ENCODE peak calls at places on chromosomes 12 and 14, in seven cellular contexts. One of them, this sample, is unnamed.

GRCh38 chr12:26647091-26647490 is 185.9 kb downstream of the ITPR2 start:
- DNase-seq in iris pigment epithelial cell: no peak
- DNase-seq in activated CD8-positive, alpha-beta memory T cell treated with anti-CD3 and anti-CD28 coated beads for 4 hours: no peak
- DNase-seq in GM12865: no peak
- DNase-seq in bronchial epithelial cell: no peak
- DNase-seq in HuH-7: no peak
- DNase-seq in NCI-H2029: no peak
- DNase-seq in this sample: no peak

GRCh38 chr12:47214771-47215170 is 135.0 kb upstream of the AMIGO2 start:
- DNase-seq in NCI-H2029: no peak
- DNase-seq in bronchial epithelial cell: no peak
- DNase-seq in activated CD8-positive, alpha-beta memory T cell treated with anti-CD3 and anti-CD28 coated beads for 4 hours: no peak
- DNase-seq in HuH-7: no peak
- DNase-seq in iris pigment epithelial cell: no peak
- DNase-seq in GM12865: no peak
- DNase-seq in this sample: no peak

GRCh38 chr12:62722971-62723680 is 211.8 kb downstream of the PPM1H start:
- DNase-seq in HuH-7: no peak
- DNase-seq in NCI-H2029: peak; percentile 33
- DNase-seq in GM12865: no peak
- DNase-seq in iris pigment epithelial cell: no peak
- DNase-seq in bronchial epithelial cell: no peak
- DNase-seq in activated CD8-positive, alpha-beta memory T cell treated with anti-CD3 and anti-CD28 coated beads for 4 hours: no peak
- DNase-seq in this sample: no peak

GRCh38 chr12:66236969-66237368 is 48.0 kb downstream of the IRAK3 start:
- DNase-seq in iris pigment epithelial cell: no peak
- DNase-seq in GM12865: no peak
- DNase-seq in activated CD8-positive, alpha-beta memory T cell treated with anti-CD3 and anti-CD28 coated beads for 4 hours: no peak
- DNase-seq in HuH-7: no peak
- DNase-seq in NCI-H2029: no peak
- DNase-seq in bronchial epithelial cell: no peak
- DNase-seq in this sample: peak; percentile 6

GRCh38 chr12:128753438-128753837 is 70.3 kb downstream of the SLC15A4 start:
- DNase-seq in bronchial epithelial cell: no peak
- DNase-seq in GM12865: no peak
- DNase-seq in iris pigment epithelial cell: no peak
- DNase-seq in NCI-H2029: no peak
- DNase-seq in HuH-7: no peak
- DNase-seq in activated CD8-positive, alpha-beta memory T cell treated with anti-CD3 and anti-CD28 coated beads for 4 hours: no peak
- DNase-seq in this sample: no peak

GRCh38 chr14:105748204-105748578 is 221.8 kb downstream of the TMEM121 start:
- DNase-seq in bronchial epithelial cell: no peak
- DNase-seq in NCI-H2029: no peak
- DNase-seq in HuH-7: no peak
- DNase-seq in activated CD8-positive, alpha-beta memory T cell treated with anti-CD3 and anti-CD28 coated beads for 4 hours: no peak
- DNase-seq in iris pigment epithelial cell: peak; percentile 23
- DNase-seq in GM12865: no peak
- DNase-seq in this sample: no peak

GRCh38 chr14:59454131-59454530 is 11.0 kb downstream of the GPR135 start:
- DNase-seq in GM12865: no peak
- DNase-seq in NCI-H2029: no peak
- DNase-seq in iris pigment epithelial cell: peak; percentile 96
- DNase-seq in activated CD8-positive, alpha-beta memory T cell treated with anti-CD3 and anti-CD28 coated beads for 4 hours: no peak
- DNase-seq in bronchial epithelial cell: peak; percentile 87
- DNase-seq in HuH-7: no peak
- DNase-seq in this sample: peak; percentile 77

GRCh38 chr14:90677484-90678045 is 138.7 kb downstream of the TTC7B start:
- DNase-seq in HuH-7: no peak
- DNase-seq in GM12865: no peak
- DNase-seq in bronchial epithelial cell: peak; percentile 72
- DNase-seq in iris pigment epithelial cell: peak; percentile 79
- DNase-seq in NCI-H2029: no peak
- DNase-seq in activated CD8-positive, alpha-beta memory T cell treated with anti-CD3 and anti-CD28 coated beads for 4 hours: no peak
- DNase-seq in this sample: peak; percentile 61

GRCh38 chr14:92513966-92514843 is 624 bp downstream of the RIN3 start:
- DNase-seq in iris pigment epithelial cell: peak; percentile 32
- DNase-seq in GM12865: peak; percentile 35
- DNase-seq in HuH-7: peak; percentile 36
- DNase-seq in bronchial epithelial cell: no peak
- DNase-seq in NCI-H2029: no peak
- DNase-seq in activated CD8-positive, alpha-beta memory T cell treated with anti-CD3 and anti-CD28 coated beads for 4 hours: no peak
- DNase-seq in this sample: peak; percentile 28

GRCh38 chr12:42868291-42868690 is 278.7 kb upstream of the PRICKLE1 start:
- DNase-seq in iris pigment epithelial cell: no peak
- DNase-seq in NCI-H2029: no peak
- DNase-seq in HuH-7: no peak
- DNase-seq in GM12865: no peak
- DNase-seq in activated CD8-positive, alpha-beta memory T cell treated with anti-CD3 and anti-CD28 coated beads for 4 hours: no peak
- DNase-seq in bronchial epithelial cell: no peak
- DNase-seq in this sample: no peak

GRCh38 chr12:54525383-54525782 is 24.0 kb upstream of the PDE1B start:
- DNase-seq in NCI-H2029: no peak
- DNase-seq in activated CD8-positive, alpha-beta memory T cell treated with anti-CD3 and anti-CD28 coated beads for 4 hours: no peak
- DNase-seq in iris pigment epithelial cell: no peak
- DNase-seq in bronchial epithelial cell: no peak
- DNase-seq in GM12865: no peak
- DNase-seq in HuH-7: no peak
- DNase-seq in this sample: no peak

GRCh38 chr14:99004112-99004511 is 267.9 kb downstream of the BCL11B start:
- DNase-seq in HuH-7: no peak
- DNase-seq in iris pigment epithelial cell: no peak
- DNase-seq in GM12865: no peak
- DNase-seq in activated CD8-positive, alpha-beta memory T cell treated with anti-CD3 and anti-CD28 coated beads for 4 hours: no peak
- DNase-seq in NCI-H2029: no peak
- DNase-seq in bronchial epithelial cell: peak; percentile 41
- DNase-seq in this sample: peak; percentile 64

GRCh38 chr12:76422154-76422877 is 74.1 kb upstream of the BBS10 start:
- DNase-seq in activated CD8-positive, alpha-beta memory T cell treated with anti-CD3 and anti-CD28 coated beads for 4 hours: no peak
- DNase-seq in iris pigment epithelial cell: no peak
- DNase-seq in NCI-H2029: no peak
- DNase-seq in GM12865: no peak
- DNase-seq in HuH-7: no peak
- DNase-seq in bronchial epithelial cell: no peak
- DNase-seq in this sample: no peak

GRCh38 chr12:101552277-101552676 is 42.5 kb upstream of the MYBPC1 start:
- DNase-seq in iris pigment epithelial cell: peak; percentile 90
- DNase-seq in HuH-7: no peak
- DNase-seq in activated CD8-positive, alpha-beta memory T cell treated with anti-CD3 and anti-CD28 coated beads for 4 hours: no peak
- DNase-seq in bronchial epithelial cell: peak; percentile 30
- DNase-seq in NCI-H2029: no peak
- DNase-seq in GM12865: no peak
- DNase-seq in this sample: peak; percentile 39

GRCh38 chr12:94172031-94172430 is 23.7 kb downstream of the PLXNC1 start:
- DNase-seq in activated CD8-positive, alpha-beta memory T cell treated with anti-CD3 and anti-CD28 coated beads for 4 hours: no peak
- DNase-seq in iris pigment epithelial cell: peak; percentile 89
- DNase-seq in bronchial epithelial cell: no peak
- DNase-seq in GM12865: no peak
- DNase-seq in NCI-H2029: no peak
- DNase-seq in HuH-7: no peak
- DNase-seq in this sample: peak; percentile 40

GRCh38 chr12:92596388-92596787 is 106.4 kb upstream of the PLEKHG7 start:
- DNase-seq in iris pigment epithelial cell: peak; percentile 71
- DNase-seq in bronchial epithelial cell: peak; percentile 72
- DNase-seq in NCI-H2029: no peak
- DNase-seq in HuH-7: no peak
- DNase-seq in activated CD8-positive, alpha-beta memory T cell treated with anti-CD3 and anti-CD28 coated beads for 4 hours: no peak
- DNase-seq in GM12865: no peak
- DNase-seq in this sample: peak; percentile 73

GRCh38 chr14:92603309-92604257 is 90.0 kb downstream of the RIN3 start:
- DNase-seq in GM12865: no peak
- DNase-seq in HuH-7: no peak
- DNase-seq in bronchial epithelial cell: peak; percentile 29
- DNase-seq in iris pigment epithelial cell: peak; percentile 88
- DNase-seq in activated CD8-positive, alpha-beta memory T cell treated with anti-CD3 and anti-CD28 coated beads for 4 hours: peak; percentile 38
- DNase-seq in NCI-H2029: peak; percentile 13
- DNase-seq in this sample: peak; percentile 70

GRCh38 chr12:90323217-90323616 is 614.6 kb upstream of the ATP2B1 start:
- DNase-seq in NCI-H2029: no peak
- DNase-seq in GM12865: no peak
- DNase-seq in bronchial epithelial cell: no peak
- DNase-seq in iris pigment epithelial cell: no peak
- DNase-seq in HuH-7: no peak
- DNase-seq in activated CD8-positive, alpha-beta memory T cell treated with anti-CD3 and anti-CD28 coated beads for 4 hours: no peak
- DNase-seq in this sample: no peak

GRCh38 chr14:55297611-55298323 is 26.5 kb downstream of the FBXO34 start:
- DNase-seq in NCI-H2029: peak; percentile 45
- DNase-seq in iris pigment epithelial cell: no peak
- DNase-seq in activated CD8-positive, alpha-beta memory T cell treated with anti-CD3 and anti-CD28 coated beads for 4 hours: no peak
- DNase-seq in bronchial epithelial cell: peak; percentile 82
- DNase-seq in HuH-7: no peak
- DNase-seq in GM12865: peak; percentile 69
- DNase-seq in this sample: peak; percentile 83

GRCh38 chr12:16833376-16833775 is 227.4 kb upstream of the LMO3 start:
- DNase-seq in GM12865: peak; percentile 5
- DNase-seq in activated CD8-positive, alpha-beta memory T cell treated with anti-CD3 and anti-CD28 coated beads for 4 hours: no peak
- DNase-seq in NCI-H2029: no peak
- DNase-seq in HuH-7: no peak
- DNase-seq in bronchial epithelial cell: no peak
- DNase-seq in iris pigment epithelial cell: no peak
- DNase-seq in this sample: no peak

GRCh38 chr14:92693998-92694780 is 54.2 kb downstream of the LGMN start:
- DNase-seq in bronchial epithelial cell: peak; percentile 51
- DNase-seq in iris pigment epithelial cell: no peak
- DNase-seq in GM12865: no peak
- DNase-seq in NCI-H2029: peak; percentile 64
- DNase-seq in activated CD8-positive, alpha-beta memory T cell treated with anti-CD3 and anti-CD28 coated beads for 4 hours: no peak
- DNase-seq in HuH-7: no peak
- DNase-seq in this sample: peak; percentile 76

GRCh38 chr12:66697404-66697803 is 18.5 kb upstream of the GRIP1 start:
- DNase-seq in GM12865: peak; percentile 60
- DNase-seq in HuH-7: no peak
- DNase-seq in bronchial epithelial cell: no peak
- DNase-seq in activated CD8-positive, alpha-beta memory T cell treated with anti-CD3 and anti-CD28 coated beads for 4 hours: no peak
- DNase-seq in iris pigment epithelial cell: no peak
- DNase-seq in NCI-H2029: no peak
- DNase-seq in this sample: no peak

GRCh38 chr12:111411187-111411764 is 5.6 kb downstream of the SH2B3 start:
- DNase-seq in NCI-H2029: no peak
- DNase-seq in activated CD8-positive, alpha-beta memory T cell treated with anti-CD3 and anti-CD28 coated beads for 4 hours: no peak
- DNase-seq in bronchial epithelial cell: no peak
- DNase-seq in HuH-7: no peak
- DNase-seq in GM12865: peak; percentile 45
- DNase-seq in iris pigment epithelial cell: no peak
- DNase-seq in this sample: no peak

GRCh38 chr14:100780646-100781355 is 45.1 kb upstream of the MEG3 start:
- DNase-seq in iris pigment epithelial cell: no peak
- DNase-seq in GM12865: no peak
- DNase-seq in HuH-7: no peak
- DNase-seq in NCI-H2029: no peak
- DNase-seq in activated CD8-positive, alpha-beta memory T cell treated with anti-CD3 and anti-CD28 coated beads for 4 hours: no peak
- DNase-seq in bronchial epithelial cell: no peak
- DNase-seq in this sample: no peak

GRCh38 chr12:75721790-75722189 is 210.4 kb upstream of the KRR1 start:
- DNase-seq in iris pigment epithelial cell: no peak
- DNase-seq in HuH-7: no peak
- DNase-seq in GM12865: no peak
- DNase-seq in bronchial epithelial cell: no peak
- DNase-seq in NCI-H2029: no peak
- DNase-seq in activated CD8-positive, alpha-beta memory T cell treated with anti-CD3 and anti-CD28 coated beads for 4 hours: no peak
- DNase-seq in this sample: no peak

GRCh38 chr14:87691482-87691881 is 301.5 kb downstream of the GALC start:
- DNase-seq in iris pigment epithelial cell: no peak
- DNase-seq in HuH-7: no peak
- DNase-seq in bronchial epithelial cell: no peak
- DNase-seq in NCI-H2029: no peak
- DNase-seq in GM12865: no peak
- DNase-seq in activated CD8-positive, alpha-beta memory T cell treated with anti-CD3 and anti-CD28 coated beads for 4 hours: no peak
- DNase-seq in this sample: no peak

GRCh38 chr12:104555650-104556049 is 98.9 kb downstream of the CHST11 start:
- DNase-seq in HuH-7: no peak
- DNase-seq in bronchial epithelial cell: no peak
- DNase-seq in GM12865: no peak
- DNase-seq in NCI-H2029: peak; percentile 87
- DNase-seq in iris pigment epithelial cell: no peak
- DNase-seq in activated CD8-positive, alpha-beta memory T cell treated with anti-CD3 and anti-CD28 coated beads for 4 hours: no peak
- DNase-seq in this sample: no peak

GRCh38 chr14:95482967-95483842 is 33.2 kb downstream of the SYNE3 start:
- DNase-seq in HuH-7: no peak
- DNase-seq in bronchial epithelial cell: peak; percentile 85
- DNase-seq in GM12865: no peak
- DNase-seq in NCI-H2029: no peak
- DNase-seq in activated CD8-positive, alpha-beta memory T cell treated with anti-CD3 and anti-CD28 coated beads for 4 hours: no peak
- DNase-seq in iris pigment epithelial cell: peak; percentile 88
- DNase-seq in this sample: peak; percentile 84

GRCh38 chr12:22529281-22530060 is 14.9 kb downstream of the C2CD5 start:
- DNase-seq in bronchial epithelial cell: peak; percentile 71
- DNase-seq in HuH-7: peak; percentile 15
- DNase-seq in GM12865: peak; percentile 29
- DNase-seq in iris pigment epithelial cell: peak; percentile 52
- DNase-seq in NCI-H2029: no peak
- DNase-seq in activated CD8-positive, alpha-beta memory T cell treated with anti-CD3 and anti-CD28 coated beads for 4 hours: no peak
- DNase-seq in this sample: peak; percentile 59

This sample was measured in epithelial cell of esophagus.